ENCODE peak calls at places on chromosomes 3 and 15, in four cellular contexts. M, G, V and W are unnamed samples.

GRCh38 chr3:157001561-157001960 is 158.4 kb downstream of the CCNL1 start:
- DNase-seq in G (no peak), V (no peak), M (no peak), W (no peak)

GRCh38 chr3:184578822-184579221 is 17.2 kb downstream of the EPHB3 start:
- DNase-seq in M (no peak), G (no peak), V (no peak), W (no peak)

GRCh38 chr15:49686626-49687025 is 65.8 kb downstream of the DTWD1 start:
- DNase-seq in G (no peak), M (no peak), V (no peak), W (peak)

GRCh38 chr15:51267714-51268105 is 70.7 kb downstream of the CYP19A1 start:
- DNase-seq in V (no peak), G (no peak), M (no peak), W (no peak)

GRCh38 chr3:47646362-47646761 is 67.7 kb upstream of the CSPG5 start:
- DNase-seq in M (peak), V (no peak), G (no peak), W (no peak)

GRCh38 chr3:61702453-61702852 is 141.1 kb downstream of the PTPRG start:
- DNase-seq in G (no peak), V (no peak), M (no peak), W (no peak)

GRCh38 chr3:124600765-124601164 is 129.5 kb upstream of the UMPS start:
- DNase-seq in V (no peak), G (no peak), M (no peak), W (peak)

GRCh38 chr3:113533534-113533892 is 1.2 kb downstream of the SIDT1 start:
- DNase-seq in G (no peak), M (no peak), V (no peak), W (no peak)

GRCh38 chr3:57518276-57518914 is 25.7 kb downstream of the DNAH12 start:
- DNase-seq in V (no peak), M (no peak), G (no peak), W (peak)

GRCh38 chr3:60497922-60498321 is 753.3 kb downstream of the FHIT start:
- DNase-seq in G (no peak), V (no peak), M (no peak), W (no peak)

GRCh38 chr3:11600501-11601282 is 43.0 kb downstream of the VGLL4 start:
- DNase-seq in V (peak), G (no peak), M (peak), W (peak)

GRCh38 chr3:42224658-42225421 is 41.1 kb downstream of the CCK start:
- DNase-seq in M (no peak), G (no peak), V (no peak), W (no peak)

GRCh38 chr3:58470363-58471024 is 21.4 kb upstream of the KCTD6 start:
- DNase-seq in G (no peak), M (no peak), V (no peak), W (no peak)

GRCh38 chr3:129974451-129975331 is at the start of gene TRH:
- DNase-seq in V (no peak), G (no peak), M (no peak), W (no peak)

GRCh38 chr3:56137406-56137805 is 330.9 kb downstream of the ERC2 start:
- DNase-seq in G (no peak), M (no peak), V (no peak), W (peak)

GRCh38 chr3:88150371-88150770 is 612 bp downstream of the C3orf38 start:
- DNase-seq in M (no peak), V (no peak), G (no peak), W (no peak)

GRCh38 chr15:76636059-76636458 is 269.1 kb downstream of the SCAPER start:
- DNase-seq in G (no peak), M (no peak), V (no peak), W (no peak)

GRCh38 chr15:53490341-53490740 is 269.1 kb downstream of the WDR72 start:
- DNase-seq in M (no peak), V (no peak), G (no peak), W (no peak)

GRCh38 chr15:90829942-90830440 is 38.4 kb upstream of the FURIN start:
- DNase-seq in M (no peak), G (peak), V (no peak), W (no peak)

GRCh38 chr3:17412950-17413530 is 329.4 kb downstream of the TBC1D5 start:
- DNase-seq in M (no peak), G (no peak), V (no peak), W (peak)

GRCh38 chr3:62373215-62373614 is at the start of gene FEZF2:
- DNase-seq in V (no peak), G (no peak), M (no peak), W (no peak)

GRCh38 chr3:144629413-144629812 is 657.8 kb downstream of the DIPK2A start:
- DNase-seq in V (no peak), M (no peak), G (no peak), W (no peak)

GRCh38 chr15:70206668-70207067 is 109.0 kb upstream of the TLE3 start:
- DNase-seq in M (no peak), V (no peak), G (peak), W (no peak)

GRCh38 chr15:91887321-91887720 is 33.8 kb downstream of the SLCO3A1 start:
- DNase-seq in V (peak), M (no peak), G (no peak), W (no peak)